ENCODE peak calls at places on chromosome 14, in nine cellular contexts. H is stromal cell of bone marrow, K is skeletal muscle cell, C is PC-9, Y is HCEC 1CT, V is activated T-cell treated with anti-CD3 and anti-CD28 coated beads for 1 hour, F is mucosa of descending colon, X is mammary epithelial cell, D is astrocyte of the cerebellum. T is an unnamed sample.

GRCh38 chr14:22974530-22975313 is 7.6 kb downstream of the AJUBA start:
- DNase-seq in H (no peak), K (no peak), C (no peak), Y (peak; percentile 65), V (no peak), F (no peak), X (no peak), D (no peak), T (no peak)

GRCh38 chr14:21672116-21672515 is 1.5 kb downstream of the OR4E1 start:
- DNase-seq in H (no peak), K (no peak), C (no peak), Y (peak; percentile 73), V (no peak), F (no peak), X (no peak), D (no peak), T (no peak)

GRCh38 chr14:37584211-37585100 is 10.6 kb downstream of the FOXA1 start:
- DNase-seq in H (no peak), K (no peak), C (no peak), Y (no peak), V (no peak), F (peak; percentile 65), X (no peak), D (no peak), T (no peak)

GRCh38 chr14:39085933-39086332 is 17.1 kb downstream of the SEC23A start:
- DNase-seq in H (no peak), K (no peak), C (no peak), Y (no peak), V (no peak), F (no peak), X (no peak), D (peak; percentile 55), T (no peak)

GRCh38 chr14:102731101-102731870 is 46.0 kb upstream of the TRAF3 start:
- DNase-seq in H (no peak), K (no peak), C (no peak), Y (no peak), V (no peak), F (no peak), X (no peak), D (no peak), T (no peak)

GRCh38 chr14:41605550-41606248 is 977 bp upstream of the LRFN5 start:
- DNase-seq in H (no peak), K (no peak), C (no peak), Y (no peak), V (no peak), F (no peak), X (no peak), D (no peak), T (no peak)

GRCh38 chr14:69288001-69288771 is 28.2 kb downstream of the GALNT16 start:
- DNase-seq in H (peak; percentile 29), K (peak; percentile 11), C (peak; percentile 34), Y (peak; percentile 16), V (no peak), F (peak; percentile 28), X (no peak), D (peak; percentile 98), T (peak; percentile 78)

GRCh38 chr14:33754264-33754663 is 196.6 kb downstream of the EGLN3 start:
- DNase-seq in H (no peak), K (no peak), C (no peak), Y (no peak), V (no peak), F (no peak), X (no peak), D (no peak), T (no peak)

GRCh38 chr14:37591311-37591940 is 3.6 kb downstream of the FOXA1 start:
- DNase-seq in H (no peak), K (no peak), C (no peak), Y (no peak), V (no peak), F (peak; percentile 76), X (no peak), D (no peak), T (no peak)

GRCh38 chr14:98721061-98721460 is 550.9 kb downstream of the BCL11B start:
- DNase-seq in H (no peak), K (no peak), C (no peak), Y (no peak), V (no peak), F (no peak), X (no peak), D (no peak), T (no peak)

GRCh38 chr14:94644102-94644535 is 31.9 kb downstream of the SERPINA3 start:
- DNase-seq in H (no peak), K (no peak), C (no peak), Y (no peak), V (no peak), F (no peak), X (no peak), D (no peak), T (no peak)

GRCh38 chr14:72790887-72791566 is 102.9 kb downstream of the DPF3 start:
- DNase-seq in H (no peak), K (no peak), C (no peak), Y (no peak), V (no peak), F (no peak), X (no peak), D (no peak), T (no peak)

GRCh38 chr14:86915416-86915815 is 1077.6 kb downstream of the GALC start:
- DNase-seq in H (no peak), K (no peak), C (no peak), Y (no peak), V (no peak), F (no peak), X (no peak), D (peak; percentile 36), T (peak; percentile 26)

GRCh38 chr14:55107766-55108554 is 21.1 kb upstream of the LGALS3 start:
- DNase-seq in H (peak; percentile 98), K (peak; percentile 97), C (peak; percentile 81), Y (peak; percentile 99), V (no peak), F (peak; percentile 83), X (peak; percentile 90), D (peak; percentile 85), T (peak; percentile 96)

GRCh38 chr14:72894323-72894622 is 372 bp upstream of the DPF3 start:
- DNase-seq in H (no peak), K (no peak), C (no peak), Y (no peak), V (no peak), F (no peak), X (no peak), D (no peak), T (no peak)

T was measured in fibroblast of the conjunctiva.